ENCODE peak calls at places on chromosomes 2 and 18, in seven cellular contexts. B is GM20000; P is AG04449; Y is smooth muscle cell of the brain vasculature; M is OCI-LY7; I is stimulated activated CD8-positive, alpha-beta memory T cell treated with anti-CD3 and anti-CD28 coated beads, Interleukin-15, amount 100 ng/mL, for 24 hours; Q is H7. U is an unnamed sample.

GRCh38 chr2:19866741-19867140 is 35.0 kb downstream of the TTC32 start:
- DNase-seq in B (no peak), P (no peak), Y (no peak), M (no peak), I (no peak), Q (no peak), U (no peak)

GRCh38 chr18:24659837-24660720 is 199.6 kb downstream of the HRH4 start:
- DNase-seq in B (no peak), P (no peak), Y (no peak), M (peak; percentile 75), I (no peak), Q (no peak), U (no peak)

GRCh38 chr18:45505497-45506206 is 109.6 kb upstream of the SLC14A2 start:
- DNase-seq in B (no peak), P (no peak), Y (peak; percentile 90), M (no peak), I (no peak), Q (no peak), U (no peak)

GRCh38 chr2:121524650-121525425 is 5.8 kb upstream of the RNU4ATAC start:
- DNase-seq in B (no peak), P (no peak), Y (no peak), M (no peak), I (no peak), Q (no peak), U (no peak)

GRCh38 chr2:205675861-205676516 is 6.3 kb upstream of the NRP2 start:
- DNase-seq in B (peak; percentile 54), P (no peak), Y (peak; percentile 51), M (peak; percentile 35), I (no peak), Q (peak; percentile 51), U (no peak)

GRCh38 chr2:222745836-222746559 is 74.5 kb downstream of the MOGAT1 start:
- DNase-seq in B (no peak), P (no peak), Y (no peak), M (no peak), I (no peak), Q (no peak), U (no peak)

GRCh38 chr2:239444626-239445625 is 44.1 kb upstream of the HDAC4 start:
- DNase-seq in B (no peak), P (no peak), Y (no peak), M (no peak), I (no peak), Q (peak; percentile 16), U (no peak)

GRCh38 chr2:106025796-106026195 is 168.3 kb downstream of the UXS1 start:
- DNase-seq in B (no peak), P (no peak), Y (no peak), M (no peak), I (no peak), Q (no peak), U (no peak)

GRCh38 chr2:234241656-234242445 is 191.3 kb downstream of the SPP2 start:
- DNase-seq in B (no peak), P (no peak), Y (no peak), M (no peak), I (no peak), Q (no peak), U (no peak)

U was measured in mesothelial cell of epicardium.